ENCODE peak calls at places on chromosome 15, in five cellular contexts. One of them, this sample, is unnamed. For H3K4me1, the result is how much of the 10 kb centered on the place peaks cover.

GRCh38 chr15:65468229-65468628 is 45.5 kb upstream of the IGDCC4 start:
- DNase-seq in SK-N-SH: no peak
- DNase-seq in A549: no peak
- DNase-seq in HCT116: no peak
- DNase-seq in GM23338: no peak
- DNase-seq in this sample: no peak

GRCh38 chr15:38130200-38130567 is 122.5 kb upstream of the SPRED1 start:
- DNase-seq in SK-N-SH: no peak
- DNase-seq in A549: no peak
- DNase-seq in HCT116: no peak
- DNase-seq in GM23338: no peak
- DNase-seq in this sample: no peak

GRCh38 chr15:32674681-32675080 is 33.2 kb downstream of the SCG5 start:
- DNase-seq in SK-N-SH: no peak
- DNase-seq in A549: no peak
- DNase-seq in HCT116: no peak
- DNase-seq in GM23338: no peak
- DNase-seq in this sample: no peak

GRCh38 chr15:67070892-67071664 is 5.7 kb downstream of the SMAD3 start:
- DNase-seq in SK-N-SH: no peak
- DNase-seq in A549: no peak
- DNase-seq in HCT116: no peak
- DNase-seq in GM23338: peak
- DNase-seq in this sample: no peak

GRCh38 chr15:46413799-46414198 is 779.0 kb downstream of the SQOR start:
- DNase-seq in SK-N-SH: no peak
- DNase-seq in A549: no peak
- DNase-seq in HCT116: no peak
- DNase-seq in GM23338: no peak
- DNase-seq in this sample: no peak

GRCh38 chr15:98401029-98401428 is 247.3 kb upstream of the IGF1R start:
- DNase-seq in SK-N-SH: no peak
- DNase-seq in A549: no peak
- DNase-seq in HCT116: no peak
- DNase-seq in GM23338: no peak
- DNase-seq in this sample: no peak

GRCh38 chr15:95300958-95301357 is 1029.5 kb upstream of the NR2F2 start:
- DNase-seq in SK-N-SH: no peak
- DNase-seq in A549: no peak
- DNase-seq in HCT116: no peak
- DNase-seq in GM23338: no peak
- DNase-seq in this sample: no peak

GRCh38 chr15:88177451-88177850 is 79.1 kb downstream of the NTRK3 start:
- DNase-seq in SK-N-SH: no peak
- DNase-seq in A549: no peak
- DNase-seq in HCT116: no peak
- DNase-seq in GM23338: no peak
- DNase-seq in this sample: no peak

GRCh38 chr15:43225201-43225949 is 4.6 kb upstream of the EPB42 start:
- DNase-seq in SK-N-SH: peak
- DNase-seq in A549: peak
- DNase-seq in HCT116: peak
- DNase-seq in GM23338: peak
- DNase-seq in this sample: peak

GRCh38 chr15:98689431-98689861 is 41.1 kb downstream of the IGF1R start:
- DNase-seq in SK-N-SH: peak
- DNase-seq in A549: no peak
- DNase-seq in HCT116: no peak
- DNase-seq in GM23338: no peak
- DNase-seq in this sample: no peak

GRCh38 chr15:60936186-60936585 is 292.9 kb downstream of the RORA start:
- DNase-seq in SK-N-SH: no peak
- DNase-seq in A549: no peak
- DNase-seq in HCT116: no peak
- DNase-seq in GM23338: no peak
- DNase-seq in this sample: no peak

GRCh38 chr15:64216722-64217428 is 54.1 kb upstream of the PPIB start:
- DNase-seq in SK-N-SH: peak
- DNase-seq in A549: no peak
- DNase-seq in HCT116: no peak
- DNase-seq in GM23338: no peak
- DNase-seq in this sample: no peak

DNA sequence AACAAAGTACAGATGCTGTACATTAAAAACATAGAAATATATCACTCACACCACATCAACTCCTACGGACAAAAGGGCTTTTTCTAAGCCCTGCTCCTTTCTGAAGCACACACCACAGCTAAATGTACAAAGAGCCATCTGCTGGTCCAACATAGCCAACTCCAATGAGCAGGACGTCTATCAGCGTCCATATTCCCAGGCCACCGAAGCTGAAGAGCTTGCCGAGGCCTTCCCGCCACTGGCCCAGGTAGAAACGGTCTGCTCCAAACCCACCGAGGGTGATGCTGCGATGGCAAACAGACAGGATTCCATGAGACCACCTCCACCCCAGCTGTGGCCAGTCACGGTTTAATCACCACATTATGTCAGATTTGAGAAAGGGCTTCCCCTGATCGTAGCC is 9.8 kb downstream of the TM2D3 start:
- DNase-seq in SK-N-SH: peak
- DNase-seq in A549: no peak
- DNase-seq in HCT116: no peak
- DNase-seq in GM23338: no peak
- DNase-seq in this sample: no peak
- TF ChIP-seq REST in SK-N-SH: no peak
- TF ChIP-seq REST in A549: no peak
- TF ChIP-seq REST in HCT116: no peak
- TF ChIP-seq REST in GM23338: no peak
- TF ChIP-seq REST in this sample: no peak

GRCh38 chr15:41774062-41774872 is at the start of gene MAPKBP1:
- DNase-seq in SK-N-SH: peak
- DNase-seq in A549: peak
- DNase-seq in HCT116: peak
- DNase-seq in GM23338: peak
- DNase-seq in this sample: peak

GRCh38 chr15:41773332-41773728 is 954 bp upstream of the MAPKBP1 start:
- DNase-seq in SK-N-SH: no peak
- DNase-seq in A549: no peak
- DNase-seq in HCT116: no peak
- DNase-seq in GM23338: no peak
- DNase-seq in this sample: no peak

GRCh38 chr15:41773729-41774061 is 589 bp upstream of the MAPKBP1 start:
- DNase-seq in SK-N-SH: no peak
- DNase-seq in A549: no peak
- DNase-seq in HCT116: no peak
- DNase-seq in GM23338: no peak
- DNase-seq in this sample: no peak

GRCh38 chr15:41775651-41776050 is 1.4 kb downstream of the MAPKBP1 start:
- DNase-seq in SK-N-SH: no peak
- DNase-seq in A549: no peak
- DNase-seq in HCT116: no peak
- DNase-seq in GM23338: no peak
- DNase-seq in this sample: no peak

GRCh38 chr15:41774873-41775417 is 661 bp downstream of the MAPKBP1 start:
- DNase-seq in SK-N-SH: no peak
- DNase-seq in A549: no peak
- DNase-seq in HCT116: no peak
- DNase-seq in GM23338: no peak
- DNase-seq in this sample: no peak
- H3K4me1 ChIP-seq in SK-N-SH: under half
- H3K4me1 ChIP-seq in A549: under half
- H3K4me1 ChIP-seq in HCT116: under half
- H3K4me1 ChIP-seq in GM23338: under half
- H3K4me1 ChIP-seq in this sample: under half

DNA sequence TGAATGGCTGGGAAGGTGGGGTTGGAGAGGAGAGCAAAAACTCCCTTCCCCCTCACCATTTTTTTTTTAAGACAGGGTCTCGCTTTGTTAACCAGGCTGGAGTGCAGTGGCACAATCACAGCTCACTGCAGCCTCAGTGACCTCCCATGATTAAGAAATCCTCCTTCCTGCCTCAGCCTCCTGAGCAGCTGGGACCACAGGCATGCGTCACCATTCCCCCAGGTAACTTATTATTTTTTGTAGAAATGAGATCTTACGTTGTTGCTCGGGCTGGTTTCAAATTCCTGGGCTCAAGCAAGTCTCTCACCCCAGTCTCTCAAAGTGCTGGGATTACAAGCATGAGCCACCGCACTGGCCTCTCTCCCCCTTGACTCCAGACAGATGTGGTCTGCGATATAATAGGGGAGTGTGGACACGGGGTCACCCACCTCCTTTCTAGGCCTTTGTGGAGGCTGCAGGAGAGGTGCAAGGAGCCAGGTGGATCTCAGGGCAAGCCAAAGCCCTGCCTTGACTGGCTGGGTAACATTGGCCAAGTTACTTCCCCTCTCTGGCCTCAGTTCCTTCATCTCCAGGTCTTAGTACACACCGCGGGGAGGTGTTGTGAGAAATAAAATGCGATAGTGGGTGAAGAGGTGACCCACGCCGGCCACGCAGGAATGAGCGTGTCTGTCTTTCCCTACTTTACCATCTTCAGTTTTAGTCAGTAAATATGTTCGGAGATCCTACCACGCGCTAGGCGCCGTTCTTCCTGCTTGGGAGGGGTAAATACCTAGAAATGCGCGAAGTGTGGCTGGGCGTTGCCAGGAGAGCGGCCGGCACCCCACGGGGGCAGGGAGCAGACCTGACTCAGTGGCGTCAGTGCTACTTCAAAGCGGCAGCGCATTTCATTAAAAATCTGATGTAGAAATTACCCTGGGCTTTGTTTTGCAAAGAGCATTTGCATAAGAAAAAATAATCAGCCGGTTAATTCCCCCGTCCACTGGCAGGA is 20.2 kb upstream of the CORO2B start:
- DNase-seq in SK-N-SH: no peak
- DNase-seq in A549: no peak
- DNase-seq in HCT116: no peak
- DNase-seq in GM23338: peak
- DNase-seq in this sample: no peak
- TF ChIP-seq REST in SK-N-SH: no peak
- TF ChIP-seq REST in A549: no peak
- TF ChIP-seq REST in HCT116: no peak
- TF ChIP-seq REST in GM23338: no peak
- TF ChIP-seq REST in this sample: no peak

GRCh38 chr15:90230071-90230494 is 3.7 kb downstream of the CIB1 start:
- DNase-seq in SK-N-SH: no peak
- DNase-seq in A549: no peak
- DNase-seq in HCT116: no peak
- DNase-seq in GM23338: no peak
- DNase-seq in this sample: no peak

GRCh38 chr15:90230610-90231009 is 3.1 kb downstream of the CIB1 start:
- DNase-seq in SK-N-SH: no peak
- DNase-seq in A549: no peak
- DNase-seq in HCT116: no peak
- DNase-seq in GM23338: no peak
- DNase-seq in this sample: no peak

GRCh38 chr15:90232196-90232595 is 1.5 kb downstream of the CIB1 start:
- DNase-seq in SK-N-SH: no peak
- DNase-seq in A549: no peak
- DNase-seq in HCT116: no peak
- DNase-seq in GM23338: no peak
- DNase-seq in this sample: no peak

GRCh38 chr15:90232941-90233700 is 620 bp downstream of the CIB1 start:
- DNase-seq in SK-N-SH: peak
- DNase-seq in A549: peak
- DNase-seq in HCT116: no peak
- DNase-seq in GM23338: peak
- DNase-seq in this sample: no peak

GRCh38 chr15:90231028-90232017 is 2.4 kb downstream of the CIB1 start:
- DNase-seq in SK-N-SH: no peak
- DNase-seq in A549: no peak
- DNase-seq in HCT116: no peak
- DNase-seq in GM23338: no peak
- DNase-seq in this sample: no peak
- H3K4me1 ChIP-seq in SK-N-SH: under half
- H3K4me1 ChIP-seq in A549: under half
- H3K4me1 ChIP-seq in HCT116: under half
- H3K4me1 ChIP-seq in GM23338: under half
- H3K4me1 ChIP-seq in this sample: half or more

DNA sequence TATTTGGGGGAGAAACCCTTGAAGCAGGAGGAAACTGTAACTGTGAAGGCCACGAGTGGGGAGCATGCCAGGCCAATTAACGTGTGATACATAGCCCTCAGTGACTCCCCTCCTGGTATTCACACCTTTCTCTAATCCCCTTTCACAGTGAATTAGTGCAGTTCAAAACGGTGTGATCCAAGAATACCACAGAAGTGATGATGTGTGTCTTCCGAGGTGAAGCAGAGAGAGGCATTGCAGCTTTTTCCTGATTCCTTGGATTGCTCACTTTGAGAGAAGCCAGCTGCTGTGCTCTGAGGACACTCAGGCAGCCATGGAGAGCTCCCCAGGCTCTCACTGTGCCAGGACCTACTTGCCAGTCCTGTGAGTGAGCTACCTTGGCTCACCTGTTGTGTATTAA is 17.3 kb downstream of the NIPA2 start:
- DNase-seq in SK-N-SH: no peak
- DNase-seq in A549: no peak
- DNase-seq in HCT116: no peak
- DNase-seq in GM23338: no peak
- DNase-seq in this sample: no peak
- TF ChIP-seq REST in SK-N-SH: no peak
- TF ChIP-seq REST in A549: no peak
- TF ChIP-seq REST in HCT116: no peak
- TF ChIP-seq REST in GM23338: no peak
- TF ChIP-seq REST in this sample: no peak

GRCh38 chr15:90947577-90948357 is 6.9 kb upstream of the RCCD1 start:
- DNase-seq in SK-N-SH: no peak
- DNase-seq in A549: no peak
- DNase-seq in HCT116: no peak
- DNase-seq in GM23338: no peak
- DNase-seq in this sample: no peak
- H3K4me1 ChIP-seq in SK-N-SH: under half
- H3K4me1 ChIP-seq in A549: under half
- H3K4me1 ChIP-seq in HCT116: under half
- H3K4me1 ChIP-seq in GM23338: under half
- H3K4me1 ChIP-seq in this sample: under half